ENCODE peak calls at places on chromosomes 4 and X, in five cellular contexts. V, M, J, U and G are unnamed samples.

GRCh38 chrX:19245711-19246269 is 97.9 kb upstream of the PDHA1 start:
- DNase-seq in V (no peak), M (peak), J (no peak), U (no peak), G (no peak)

GRCh38 chrX:110226931-110227330 is 91.0 kb downstream of the AMMECR1 start:
- DNase-seq in V (no peak), M (peak), J (no peak), U (peak), G (no peak)

GRCh38 chrX:146264763-146265375 is 447.2 kb downstream of the SLITRK2 start:
- DNase-seq in V (no peak), M (no peak), J (no peak), U (no peak), G (peak)

GRCh38 chr4:92600638-92601037 is 296.9 kb downstream of the GRID2 start:
- DNase-seq in V (no peak), M (no peak), J (no peak), U (no peak), G (peak)

GRCh38 chrX:9131066-9131465 is 97.1 kb upstream of the FAM9B start:
- DNase-seq in V (no peak), M (no peak), J (no peak), U (no peak), G (no peak)

GRCh38 chr4:139822391-139822790 is 156.8 kb downstream of the MGST2 start:
- DNase-seq in V (no peak), M (no peak), J (no peak), U (no peak), G (no peak)

GRCh38 chr4:80963051-80963450 is 67.5 kb upstream of the BMP3 start:
- DNase-seq in V (no peak), M (no peak), J (no peak), U (peak), G (no peak)

GRCh38 chrX:65589304-65589703 is 54.7 kb upstream of the LAS1L start:
- DNase-seq in V (no peak), M (no peak), J (no peak), U (no peak), G (no peak)

GRCh38 chrX:4878642-4879041 is 1165.2 kb upstream of the PRKX start:
- DNase-seq in V (no peak), M (no peak), J (no peak), U (no peak), G (no peak)

GRCh38 chrX:9498236-9498635 is 33.4 kb downstream of the TBL1X start:
- DNase-seq in V (no peak), M (no peak), J (no peak), U (no peak), G (no peak)

GRCh38 chrX:123860506-123860840 is 620 bp downstream of the XIAP start:
- DNase-seq in V (peak), M (peak), J (no peak), U (peak), G (no peak)

GRCh38 chrX:66633541-66633940 is 5.3 kb downstream of the EDA2R start:
- DNase-seq in V (no peak), M (peak), J (no peak), U (peak), G (no peak)

GRCh38 chr4:147361726-147362125 is 119.2 kb upstream of the EDNRA start:
- DNase-seq in V (no peak), M (peak), J (peak), U (peak), G (peak)

GRCh38 chr4:149727663-149728062 is 88.0 kb downstream of the IQCM start:
- DNase-seq in V (no peak), M (no peak), J (no peak), U (no peak), G (no peak)

GRCh38 chrX:107849747-107850478 is 24.2 kb downstream of the MID2 start:
- DNase-seq in V (no peak), M (no peak), J (no peak), U (peak), G (no peak)

GRCh38 chrX:13688772-13689518 is at the start of gene RAB9A:
- DNase-seq in V (peak), M (peak), J (peak), U (peak), G (peak)

GRCh38 chrX:316351-317325 is 2.0 kb downstream of the GTPBP6 start:
- DNase-seq in V (no peak), M (no peak), J (no peak), U (no peak), G (no peak)

GRCh38 chrX:123357941-123358340 is 173.9 kb downstream of the GRIA3 start:
- DNase-seq in V (no peak), M (no peak), J (no peak), U (no peak), G (no peak)

GRCh38 chr4:143337600-143338287 is 1.1 kb downstream of the GAB1 start:
- DNase-seq in V (peak), M (peak), J (no peak), U (peak), G (peak)

GRCh38 chr4:67546971-67547370 is 1.7 kb upstream of the CENPC start:
- DNase-seq in V (no peak), M (no peak), J (no peak), U (no peak), G (no peak)

GRCh38 chr4:108774809-108775530 is 12.1 kb upstream of the ETNPPL start:
- DNase-seq in V (peak), M (no peak), J (peak), U (no peak), G (no peak)

GRCh38 chr4:89212666-89213381 is 94.8 kb downstream of the GPRIN3 start:
- DNase-seq in V (peak), M (peak), J (no peak), U (no peak), G (no peak)

GRCh38 chrX:74259879-74260491 is 44.0 kb upstream of the ZCCHC13 start:
- DNase-seq in V (no peak), M (no peak), J (no peak), U (no peak), G (no peak)

GRCh38 chr4:100278567-100278966 is 88.3 kb upstream of the DDIT4L start:
- DNase-seq in V (no peak), M (no peak), J (no peak), U (no peak), G (no peak)

GRCh38 chr4:6688879-6689505 is 4.7 kb upstream of the S100P start:
- DNase-seq in V (peak), M (peak), J (peak), U (peak), G (peak)

GRCh38 chr4:15689540-15689939 is 7.9 kb downstream of the FAM200B start:
- DNase-seq in V (no peak), M (peak), J (no peak), U (no peak), G (no peak)

GRCh38 chr4:182015893-182016292 is 227.3 kb upstream of the TENM3 start:
- DNase-seq in V (no peak), M (no peak), J (no peak), U (no peak), G (no peak)

GRCh38 chr4:37922323-37922722 is 31.4 kb downstream of the TBC1D1 start:
- DNase-seq in V (no peak), M (peak), J (no peak), U (no peak), G (no peak)

GRCh38 chr4:602559-602942 is 22.8 kb upstream of the PDE6B start:
- DNase-seq in V (peak), M (no peak), J (peak), U (no peak), G (peak)

GRCh38 chr4:125762537-125762936 is 447.8 kb downstream of the FAT4 start:
- DNase-seq in V (peak), M (no peak), J (no peak), U (no peak), G (no peak)

GRCh38 chrX:40145670-40146470 is 48.1 kb upstream of the BCOR start:
- DNase-seq in V (no peak), M (no peak), J (no peak), U (no peak), G (peak)

GRCh38 chr4:4990329-4990728 is 28.9 kb downstream of the CYTL1 start:
- DNase-seq in V (no peak), M (peak), J (no peak), U (no peak), G (no peak)